ENCODE peak calls at places on chromosomes 11 and 22, in eight cellular contexts. J is ovary; L is CD4-positive, alpha-beta T cell; M is BJ; K is IMR-90; Q is tibial nerve; I is activated B cell treated with CpG ODN at 0.5 μM for 24 hours; Z is psoas muscle. O is an unnamed sample.
A peak's percentile ranks its signal among the peaks of the same experiment; 100 is the strongest.

GRCh38 chr11:69558519-69558941 is 77.1 kb downstream of the LINC01488 start:
- DNase-seq in J (no peak), L (no peak), M (no peak), K (no peak), Q (no peak), I (no peak), Z (no peak), O (no peak)

GRCh38 chr11:62353841-62354240 is 16.6 kb downstream of the ASRGL1 start:
- DNase-seq in J (no peak), L (no peak), M (no peak), K (no peak), Q (no peak), I (no peak), Z (no peak), O (no peak)

GRCh38 chr11:29210426-29210825 is 806.4 kb downstream of the KCNA4 start:
- DNase-seq in J (no peak), L (no peak), M (no peak), K (no peak), Q (no peak), I (no peak), Z (no peak), O (no peak)

GRCh38 chr11:73559758-73560157 is 38.2 kb downstream of the FAM168A start:
- DNase-seq in J (no peak), L (no peak), M (no peak), K (peak; percentile 16), Q (no peak), I (no peak), Z (no peak), O (no peak)

GRCh38 chr11:11982975-11983374 is 25.5 kb downstream of the DKK3 start:
- DNase-seq in J (no peak), L (no peak), M (peak; percentile 51), K (peak; percentile 75), Q (no peak), I (no peak), Z (no peak), O (no peak)

GRCh38 chr11:71930556-71931244 is 1.9 kb downstream of the RNF121 start:
- DNase-seq in J (no peak), L (no peak), M (no peak), K (no peak), Q (no peak), I (no peak), Z (no peak), O (no peak)

GRCh38 chr11:132988381-132988780 is 543.9 kb downstream of the OPCML start:
- DNase-seq in J (no peak), L (no peak), M (no peak), K (no peak), Q (no peak), I (no peak), Z (no peak), O (no peak)

GRCh38 chr22:26428515-26429457 is at the start of gene ASPHD2:
- DNase-seq in J (peak; percentile 61), L (peak; percentile 75), M (no peak), K (peak; percentile 51), Q (no peak), I (peak; percentile 83), Z (peak; percentile 69), O (peak; percentile 72)

GRCh38 chr11:36469063-36469462 is 41.0 kb downstream of the TRAF6 start:
- DNase-seq in J (no peak), L (no peak), M (no peak), K (no peak), Q (no peak), I (no peak), Z (no peak), O (no peak)

GRCh38 chr11:2386591-2386990 is 9.5 kb downstream of the CD81 start:
- DNase-seq in J (no peak), L (no peak), M (no peak), K (no peak), Q (no peak), I (no peak), Z (peak; percentile 56), O (no peak)

GRCh38 chr11:35619754-35620640 is 1.7 kb downstream of the FJX1 start:
- DNase-seq in J (peak; percentile 35), L (no peak), M (no peak), K (peak; percentile 45), Q (no peak), I (peak; percentile 16), Z (peak; percentile 53), O (no peak)

GRCh38 chr22:49907807-49908206 is 10.4 kb downstream of the ALG12 start:
- DNase-seq in J (no peak), L (no peak), M (no peak), K (no peak), Q (no peak), I (no peak), Z (peak; percentile 28), O (no peak)

GRCh38 chr11:71472941-71473792 is 20.2 kb downstream of the NADSYN1 start:
- DNase-seq in J (no peak), L (no peak), M (no peak), K (no peak), Q (no peak), I (no peak), Z (no peak), O (no peak)

GRCh38 chr11:120648706-120649250 is 137.2 kb downstream of the GRIK4 start:
- DNase-seq in J (no peak), L (no peak), M (no peak), K (no peak), Q (no peak), I (no peak), Z (no peak), O (no peak)

GRCh38 chr11:2802389-2803185 is 83.0 kb downstream of the CDKN1C start:
- DNase-seq in J (peak; percentile 22), L (peak; percentile 2), M (no peak), K (no peak), Q (peak; percentile 9), I (peak; percentile 7), Z (peak; percentile 46), O (peak; percentile 33)

GRCh38 chr11:30244255-30244654 is 13.4 kb downstream of the FSHB start:
- DNase-seq in J (no peak), L (no peak), M (no peak), K (peak; percentile 58), Q (no peak), I (no peak), Z (no peak), O (no peak)

GRCh38 chr11:37504925-37505324 is 906.9 kb upstream of the RAG2 start:
- DNase-seq in J (no peak), L (no peak), M (peak; percentile 72), K (peak; percentile 95), Q (no peak), I (no peak), Z (no peak), O (no peak)

GRCh38 chr11:93059074-93059957 is 89.9 kb downstream of the MTNR1B start:
- DNase-seq in J (no peak), L (no peak), M (no peak), K (peak; percentile 90), Q (no peak), I (no peak), Z (no peak), O (no peak)

DNA sequence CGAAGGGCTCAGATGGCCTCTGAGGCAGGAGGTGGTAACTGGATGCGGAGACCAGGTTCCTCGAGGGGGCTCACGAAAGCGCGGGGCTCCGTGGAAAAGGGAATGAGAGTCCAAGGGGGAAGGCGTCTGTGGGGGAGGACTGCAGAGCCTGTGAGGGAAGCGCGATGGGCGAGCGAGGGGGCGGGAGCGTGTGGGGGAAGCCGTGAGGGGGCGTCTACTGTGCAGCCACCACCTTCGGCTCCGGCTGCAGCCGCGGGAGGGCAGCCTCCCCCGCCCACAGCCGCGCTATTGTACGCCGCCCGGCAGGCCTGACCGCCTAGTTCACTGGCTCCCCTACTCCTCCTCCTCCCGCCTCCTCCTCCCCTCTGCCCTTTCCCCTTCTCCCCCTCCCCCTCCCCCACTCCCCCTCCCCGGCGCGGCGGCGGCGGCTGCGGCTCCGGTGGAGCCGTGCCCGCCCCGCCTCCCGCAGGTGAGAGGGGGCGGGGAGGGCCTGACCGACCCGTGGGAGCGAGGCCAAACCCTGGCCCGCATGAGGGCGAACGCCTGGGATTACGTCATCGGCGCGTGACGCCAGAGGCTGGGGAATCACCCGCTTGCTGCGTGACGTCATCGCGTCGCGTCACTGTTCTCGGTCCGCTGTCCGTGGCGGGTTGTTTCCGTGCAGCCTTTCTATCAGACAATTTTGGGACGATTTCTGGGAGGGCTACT is at the start of gene PAK1:
- DNase-seq in J (peak; percentile 97), L (peak; percentile 94), M (no peak), K (peak; percentile 86), Q (peak; percentile 47), I (peak; percentile 81), Z (peak; percentile 93), O (peak; percentile 90)
- TF ChIP-seq CTCF in J (peak; percentile 53), L (no peak), M (peak; percentile 34), K (peak; percentile 24), Q (no peak), I (no peak), Z (no peak), O (no peak)

GRCh38 chr11:115581871-115582639 is 77.8 kb upstream of the CADM1 start:
- DNase-seq in J (no peak), L (no peak), M (no peak), K (peak; percentile 5), Q (no peak), I (no peak), Z (no peak), O (no peak)
- TF ChIP-seq CTCF in J (no peak), L (no peak), M (peak; percentile 16), K (peak; percentile 4), Q (no peak), I (no peak), Z (no peak), O (no peak)

GRCh38 chr22:19038728-19039447 is 83.3 kb downstream of the DGCR2 start:
- DNase-seq in J (no peak), L (no peak), M (no peak), K (no peak), Q (no peak), I (no peak), Z (peak; percentile 43), O (no peak)
- TF ChIP-seq CTCF in J (no peak), L (no peak), M (no peak), K (no peak), Q (no peak), I (no peak), Z (no peak), O (no peak)

GRCh38 chr22:39653787-39654077 is 83.2 kb downstream of the CACNA1I start:
- DNase-seq in J (no peak), L (no peak), M (no peak), K (no peak), Q (no peak), I (no peak), Z (no peak), O (no peak)

GRCh38 chr22:39655736-39656285 is 85.3 kb downstream of the CACNA1I start:
- DNase-seq in J (no peak), L (no peak), M (no peak), K (no peak), Q (no peak), I (no peak), Z (no peak), O (no peak)

GRCh38 chr22:39654959-39655579 is 84.5 kb downstream of the CACNA1I start:
- DNase-seq in J (no peak), L (no peak), M (no peak), K (no peak), Q (no peak), I (no peak), Z (peak; percentile 40), O (no peak)

GRCh38 chr22:39652990-39653786 is 82.6 kb downstream of the CACNA1I start:
- DNase-seq in J (no peak), L (no peak), M (no peak), K (no peak), Q (no peak), I (no peak), Z (peak; percentile 48), O (no peak)

GRCh38 chr22:39654527-39654926 is 84.0 kb downstream of the CACNA1I start:
- DNase-seq in J (no peak), L (no peak), M (no peak), K (no peak), Q (no peak), I (no peak), Z (no peak), O (no peak)
- TF ChIP-seq CTCF in J (no peak), L (no peak), M (no peak), K (no peak), Q (no peak), I (no peak), Z (no peak), O (no peak)

O was measured in mesothelial cell of epicardium.